ENCODE peak calls at places on chromosomes 4 and X, in eight cellular contexts. N is astrocyte; R is PC-3; Y is cardiac muscle cell; H is PC-9; I is CD4-positive, alpha-beta T cell; K is transverse colon; A is suprapubic skin. B is an unnamed sample.

GRCh38 chrX:111052478-111052877 is 43.5 kb upstream of the PAK3 start:
- DNase-seq in H (no peak), A (no peak), N (peak), I (no peak), Y (no peak), R (no peak), K (no peak), B (no peak)

GRCh38 chr4:142353149-142353738 is 492.9 kb downstream of the INPP4B start:
- DNase-seq in I (no peak), N (peak), Y (peak), A (no peak), R (peak), H (peak), K (no peak), B (no peak)

GRCh38 chr4:174245714-174246113 is 37.8 kb downstream of the FBXO8 start:
- DNase-seq in Y (no peak), I (no peak), H (no peak), N (no peak), K (no peak), A (no peak), R (no peak), B (no peak)

GRCh38 chr4:157043131-157043530 is 32.8 kb upstream of the GLRB start:
- DNase-seq in A (no peak), Y (peak), R (peak), I (no peak), N (peak), K (no peak), H (no peak), B (no peak)

GRCh38 chrX:13661735-13662536 is 9.0 kb downstream of the TCEANC start:
- DNase-seq in N (no peak), H (no peak), I (no peak), Y (no peak), A (no peak), K (no peak), R (no peak), B (no peak)

GRCh38 chr4:168900080-168900479 is 110.0 kb downstream of the CBR4 start:
- DNase-seq in N (no peak), H (no peak), I (no peak), A (peak), Y (no peak), K (no peak), R (no peak), B (no peak)

GRCh38 chr4:138978028-138978585 is 37.5 kb upstream of the NOCT start:
- DNase-seq in K (no peak), H (no peak), A (no peak), I (no peak), Y (no peak), N (no peak), R (no peak), B (no peak)

GRCh38 chr4:139514382-139515059 is 41.5 kb downstream of the SETD7 start:
- DNase-seq in H (no peak), R (no peak), N (no peak), I (no peak), Y (no peak), A (no peak), K (no peak), B (no peak)

GRCh38 chrX:13440166-13440565 is 120.3 kb upstream of the ATXN3L start:
- DNase-seq in R (no peak), H (no peak), K (no peak), I (no peak), A (no peak), N (no peak), Y (no peak), B (no peak)

GRCh38 chr4:74543983-74544382 is 99.0 kb downstream of the AREG start:
- DNase-seq in K (no peak), N (peak), R (no peak), I (no peak), A (no peak), H (no peak), Y (no peak), B (no peak)
- H3K27ac ChIP-seq in K (peak), N (no peak), R (no peak), I (no peak), A (no peak), H (peak), Y (no peak), B (no peak)

GRCh38 chrX:2252331-2253065 is 248.3 kb downstream of the DHRSX start:
- DNase-seq in H (no peak), Y (no peak), I (no peak), A (no peak), R (no peak), N (no peak), K (no peak), B (no peak)
- H3K27ac ChIP-seq in H (no peak), Y (no peak), I (no peak), A (no peak), R (peak), N (no peak), K (no peak), B (no peak)

GRCh38 chr4:165905405-165906027 is 32.5 kb downstream of the TLL1 start:
- DNase-seq in N (peak), H (peak), A (no peak), Y (no peak), I (no peak), K (no peak), R (peak), B (no peak)
- H3K27ac ChIP-seq in N (no peak), H (peak), A (no peak), Y (no peak), I (no peak), K (no peak), R (peak), B (no peak)

DNA sequence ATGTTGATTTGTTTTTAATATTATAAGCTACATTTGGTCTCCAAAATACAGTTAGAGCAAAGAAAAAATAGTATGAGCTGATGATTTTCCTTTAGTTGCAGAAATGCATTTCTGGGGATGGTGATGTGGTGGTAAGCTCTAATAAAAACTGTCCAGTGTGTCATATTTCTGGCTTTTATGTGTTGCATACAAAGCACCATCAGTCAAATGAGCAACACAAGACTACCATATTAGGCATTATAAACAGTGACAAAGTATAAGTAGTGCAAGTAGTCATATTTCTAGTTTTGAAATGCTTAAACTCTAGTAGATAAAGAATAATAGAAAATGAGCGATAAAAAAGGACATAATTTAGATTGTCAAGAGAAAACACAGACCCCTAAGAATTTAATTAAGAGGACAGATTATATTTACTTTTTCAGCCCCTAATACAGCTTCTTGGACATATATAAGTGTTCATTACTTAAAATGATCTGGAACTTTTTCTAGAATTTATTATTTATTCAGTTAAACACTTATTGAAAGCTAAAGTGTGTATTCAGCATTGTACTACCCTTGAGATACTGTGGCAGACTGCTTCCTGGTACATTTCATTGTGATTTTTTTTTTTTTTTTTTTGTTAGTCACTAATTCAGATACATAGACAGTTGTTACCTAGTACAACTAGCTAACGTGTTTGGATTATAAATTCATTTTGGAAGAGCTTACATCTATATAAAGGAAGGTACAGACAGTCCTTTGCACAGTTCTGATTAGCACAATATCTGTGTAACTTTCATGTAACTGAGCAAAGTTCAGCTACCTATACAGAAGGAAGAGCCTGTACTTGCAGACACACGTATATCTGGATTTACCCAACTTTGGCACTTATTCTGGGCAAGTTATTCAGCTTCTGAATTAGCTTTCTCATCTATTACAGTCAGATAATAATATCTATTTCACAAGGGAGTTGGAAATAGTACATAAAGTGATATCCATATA is 22.3 kb downstream of the RAP1GDS1 start:
- DNase-seq in K (no peak), H (no peak), A (no peak), R (peak), N (peak), Y (no peak), I (no peak), B (no peak)
- H3K27ac ChIP-seq in K (no peak), H (no peak), A (no peak), R (no peak), N (no peak), Y (peak), I (no peak), B (no peak)

DNA sequence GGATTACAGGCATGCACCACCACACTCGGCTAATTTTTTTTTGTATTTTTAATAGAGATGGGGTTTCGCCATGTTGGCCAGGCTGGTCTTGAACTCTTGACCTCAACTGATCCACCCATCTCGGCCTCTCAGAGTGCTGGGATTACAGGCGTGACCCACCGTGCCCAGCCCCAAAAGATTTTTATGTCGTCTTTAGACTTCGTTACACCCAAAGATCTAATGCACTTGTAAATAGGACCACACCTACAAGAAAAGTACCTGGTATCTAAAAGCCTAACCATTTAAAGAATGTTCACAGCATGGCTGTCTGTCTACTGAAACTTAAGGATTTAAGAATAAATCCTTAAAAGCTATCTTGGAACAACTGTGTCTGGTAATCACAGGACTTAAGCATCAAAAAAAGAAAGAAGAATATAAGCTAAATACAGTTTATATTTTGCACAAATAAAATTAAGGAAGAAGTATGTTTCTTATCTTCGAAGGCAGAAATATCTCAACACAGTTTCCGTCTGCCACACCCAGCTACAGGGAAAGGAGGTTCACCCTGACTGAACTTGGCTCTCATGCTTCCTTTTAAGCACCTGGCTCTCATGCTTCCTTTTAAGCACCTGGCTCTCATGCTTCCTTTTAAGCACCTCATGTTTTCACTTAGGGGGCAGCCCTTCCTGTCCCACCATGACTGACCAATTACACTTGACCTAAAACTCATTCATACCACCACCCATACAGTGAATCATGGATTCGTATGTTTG is 92.0 kb upstream of the STS start:
- DNase-seq in Y (no peak), R (no peak), H (no peak), I (no peak), N (no peak), K (peak), A (no peak), B (no peak)
- H3K27ac ChIP-seq in Y (no peak), R (no peak), H (no peak), I (no peak), N (no peak), K (peak), A (no peak), B (no peak)

GRCh38 chr4:114728426-114728825 is 129.8 kb downstream of the UGT8 start:
- DNase-seq in Y (peak), A (no peak), N (no peak), H (no peak), K (no peak), I (no peak), R (no peak), B (no peak)
- H3K27ac ChIP-seq in Y (no peak), A (no peak), N (no peak), H (no peak), K (no peak), I (no peak), R (no peak), B (no peak)

GRCh38 chr4:73620115-73620792 is at the start of gene RASSF6:
- DNase-seq in K (peak), Y (peak), A (no peak), I (no peak), H (peak), R (peak), N (peak), B (peak)

GRCh38 chr4:73619351-73619750 is 885 bp downstream of the RASSF6 start:
- DNase-seq in I (no peak), A (no peak), N (no peak), Y (no peak), H (no peak), K (no peak), R (no peak), B (no peak)

GRCh38 chr4:73615613-73616012 is 4.6 kb downstream of the RASSF6 start:
- DNase-seq in R (no peak), Y (peak), H (no peak), N (no peak), A (no peak), K (no peak), I (no peak), B (no peak)

GRCh38 chr4:73617256-73617655 is 3.0 kb downstream of the RASSF6 start:
- DNase-seq in H (no peak), Y (no peak), A (no peak), K (no peak), R (peak), I (no peak), N (no peak), B (no peak)

DNA sequence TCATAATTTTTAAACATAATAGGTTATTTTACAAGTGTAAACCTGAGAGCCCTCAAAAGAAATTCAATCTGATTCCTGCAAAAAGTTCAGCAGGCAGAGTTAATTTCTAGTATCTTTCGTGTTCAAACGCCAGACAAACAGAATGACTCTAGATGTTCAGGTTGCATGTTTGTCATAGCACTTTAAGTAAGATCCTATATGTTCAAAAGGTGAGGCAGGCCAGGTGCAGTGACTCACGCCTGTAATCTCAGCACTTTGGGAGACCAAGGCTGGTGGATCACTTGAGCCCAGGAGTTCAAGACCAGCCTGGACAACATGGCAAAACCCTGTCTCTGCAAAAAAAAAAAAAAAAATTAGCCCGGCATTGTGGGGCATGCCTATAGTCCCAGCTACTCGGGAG is 1.1 kb upstream of the RASSF6 start:
- DNase-seq in R (peak), Y (no peak), I (no peak), K (no peak), H (no peak), N (no peak), A (no peak), B (no peak)
- H3K27ac ChIP-seq in R (no peak), Y (no peak), I (no peak), K (peak), H (no peak), N (no peak), A (no peak), B (no peak)

DNA sequence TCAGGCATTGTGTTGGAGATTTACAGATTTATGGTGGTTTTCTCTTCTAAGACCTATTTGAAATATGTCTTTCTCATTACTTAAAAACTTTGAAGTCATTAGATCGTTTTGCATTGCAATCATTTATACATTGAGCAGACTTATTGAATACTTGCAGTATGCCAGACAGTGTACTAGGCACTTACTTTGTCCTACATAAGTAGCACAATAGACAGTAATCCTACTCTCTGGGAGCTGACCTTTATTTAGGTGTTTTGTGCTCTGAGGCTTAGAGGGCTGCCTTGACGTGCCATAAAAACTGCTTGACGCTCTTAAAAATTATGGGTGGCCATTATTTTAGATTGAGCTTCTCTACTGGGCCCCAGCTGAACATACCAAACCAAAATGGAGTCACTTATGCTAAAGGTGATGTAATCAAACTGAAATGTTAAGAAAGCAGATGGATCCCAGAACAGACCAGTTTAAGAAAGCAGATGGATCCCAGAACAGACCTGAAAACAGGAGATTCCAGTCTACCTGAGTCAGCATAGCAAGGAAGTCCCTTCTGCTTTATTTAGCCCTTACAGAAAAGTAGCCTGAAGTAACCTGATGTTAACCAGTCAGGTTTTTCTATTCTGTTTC is 42.4 kb downstream of the PTTG2 start:
- DNase-seq in A (no peak), H (peak), Y (no peak), N (peak), K (no peak), R (peak), I (no peak), B (no peak)
- H3K27ac ChIP-seq in A (no peak), H (peak), Y (no peak), N (no peak), K (peak), R (no peak), I (no peak), B (no peak)

GRCh38 chr4:148068065-148068911 is 336.4 kb downstream of the ARHGAP10 start:
- DNase-seq in K (no peak), H (no peak), Y (no peak), A (no peak), R (no peak), N (no peak), I (no peak), B (peak)
- H3K27ac ChIP-seq in K (no peak), H (no peak), Y (peak), A (no peak), R (no peak), N (no peak), I (no peak), B (no peak)